ENCODE peak calls at places on chromosome X, in six cellular contexts. S is AG10803, A is Peyer's patch, J is cardiac fibroblast, U is heart left ventricle, K is right atrium auricular region. V is an unnamed sample.
A peak's percentile ranks its signal among the peaks of the same experiment; 100 is the strongest.

GRCh38 chrX:52870041-52870440 is 2.2 kb upstream of the XAGE3 start:
- DNase-seq in S (no peak), A (no peak), J (no peak), U (no peak), K (no peak), V (no peak)

GRCh38 chrX:139844163-139844562 is 88.7 kb downstream of the ATP11C start:
- DNase-seq in S (no peak), A (no peak), J (no peak), U (no peak), K (no peak), V (no peak)

GRCh38 chrX:7586126-7586525 is 256.8 kb upstream of the VCX start:
- DNase-seq in S (peak; percentile 48), A (no peak), J (peak; percentile 52), U (no peak), K (no peak), V (no peak)

GRCh38 chrX:21528076-21528475 is 130.1 kb downstream of the KLHL34 start:
- DNase-seq in S (peak; percentile 16), A (no peak), J (peak; percentile 35), U (no peak), K (no peak), V (no peak)

GRCh38 chrX:12709047-12709446 is 82.2 kb upstream of the PRPS2 start:
- DNase-seq in S (no peak), A (no peak), J (no peak), U (no peak), K (no peak), V (no peak)

GRCh38 chrX:51899741-51900140 is 6.3 kb downstream of the MAGED1 start:
- DNase-seq in S (peak; percentile 50), A (no peak), J (peak; percentile 20), U (no peak), K (no peak), V (no peak)

GRCh38 chrX:54920610-54921426 is at the start of gene TRO:
- DNase-seq in S (no peak), A (no peak), J (no peak), U (no peak), K (no peak), V (no peak)

GRCh38 chrX:37818031-37818430 is 29.3 kb downstream of the DYNLT3 start:
- DNase-seq in S (no peak), A (no peak), J (no peak), U (no peak), K (no peak), V (no peak)

GRCh38 chrX:135421932-135422809 is at the start of gene SMIM10L2A:
- DNase-seq in S (no peak), A (no peak), J (no peak), U (no peak), K (no peak), V (no peak)

GRCh38 chrX:78314561-78314960 is 12.8 kb downstream of the CYSLTR1 start:
- DNase-seq in S (no peak), A (no peak), J (no peak), U (no peak), K (no peak), V (no peak)

GRCh38 chrX:88612870-88613329 is 134.1 kb upstream of the CPXCR1 start:
- DNase-seq in S (no peak), A (no peak), J (peak; percentile 4), U (no peak), K (no peak), V (no peak)

GRCh38 chrX:129721414-129721813 is 17.4 kb upstream of the XPNPEP2 start:
- DNase-seq in S (no peak), A (no peak), J (no peak), U (no peak), K (no peak), V (no peak)

GRCh38 chrX:12223650-12224049 is 85.4 kb downstream of the FRMPD4 start:
- DNase-seq in S (peak; percentile 43), A (no peak), J (peak; percentile 76), U (no peak), K (no peak), V (no peak)

GRCh38 chrX:150036181-150036580 is 97.9 kb upstream of the EOLA2 start:
- DNase-seq in S (peak; percentile 83), A (no peak), J (peak; percentile 64), U (no peak), K (no peak), V (no peak)

GRCh38 chrX:130028196-130028595 is 45.8 kb downstream of the BCORL1 start:
- DNase-seq in S (peak; percentile 51), A (peak; percentile 61), J (peak; percentile 62), U (peak; percentile 69), K (no peak), V (peak; percentile 35)

GRCh38 chrX:10884246-10884645 is 226.9 kb upstream of the HCCS start:
- DNase-seq in S (peak; percentile 79), A (no peak), J (peak; percentile 72), U (no peak), K (no peak), V (no peak)

GRCh38 chrX:54930291-54931049 is 9.8 kb downstream of the TRO start:
- DNase-seq in S (no peak), A (no peak), J (no peak), U (no peak), K (no peak), V (no peak)

GRCh38 chrX:12327836-12328235 is 189.6 kb downstream of the FRMPD4 start:
- DNase-seq in S (peak; percentile 11), A (no peak), J (peak; percentile 45), U (no peak), K (no peak), V (no peak)

GRCh38 chrX:46294234-46294633 is 251.0 kb downstream of the ZNF674 start:
- DNase-seq in S (peak; percentile 89), A (no peak), J (no peak), U (no peak), K (no peak), V (no peak)

GRCh38 chrX:100980608-100981497 is 11.3 kb downstream of the ARL13A start:
- DNase-seq in S (peak; percentile 30), A (no peak), J (peak; percentile 82), U (peak; percentile 46), K (no peak), V (no peak)

GRCh38 chrX:123201720-123202119 is 17.6 kb downstream of the GRIA3 start:
- DNase-seq in S (no peak), A (no peak), J (peak; percentile 31), U (no peak), K (no peak), V (no peak)

GRCh38 chrX:34918856-34919255 is 23.7 kb upstream of the FAM47B start:
- DNase-seq in S (peak; percentile 42), A (no peak), J (peak; percentile 76), U (no peak), K (no peak), V (no peak)

GRCh38 chrX:132219343-132219768 is at the start of gene RAP2C:
- DNase-seq in S (peak; percentile 59), A (peak; percentile 70), J (peak; percentile 76), U (peak; percentile 79), K (peak; percentile 80), V (peak; percentile 74)

GRCh38 chrX:53718073-53718472 is 31.6 kb upstream of the HUWE1 start:
- DNase-seq in S (no peak), A (no peak), J (no peak), U (no peak), K (no peak), V (no peak)

GRCh38 chrX:66680451-66680850 is 41.6 kb upstream of the EDA2R start:
- DNase-seq in S (peak; percentile 23), A (no peak), J (peak; percentile 42), U (no peak), K (no peak), V (no peak)

GRCh38 chrX:8090906-8091305 is 80.2 kb downstream of the VCX2 start:
- DNase-seq in S (no peak), A (no peak), J (no peak), U (no peak), K (no peak), V (no peak)

GRCh38 chrX:119885554-119886428 is 9.9 kb upstream of the AKAP14 start:
- DNase-seq in S (no peak), A (peak; percentile 43), J (peak; percentile 35), U (no peak), K (no peak), V (no peak)

GRCh38 chrX:68843992-68844391 is 15.2 kb downstream of the EFNB1 start:
- DNase-seq in S (no peak), A (no peak), J (no peak), U (no peak), K (no peak), V (no peak)

GRCh38 chrX:52574416-52575275 is 57.8 kb upstream of the XAGE1B start:
- DNase-seq in S (peak; percentile 67), A (no peak), J (peak; percentile 74), U (no peak), K (no peak), V (no peak)

DNA sequence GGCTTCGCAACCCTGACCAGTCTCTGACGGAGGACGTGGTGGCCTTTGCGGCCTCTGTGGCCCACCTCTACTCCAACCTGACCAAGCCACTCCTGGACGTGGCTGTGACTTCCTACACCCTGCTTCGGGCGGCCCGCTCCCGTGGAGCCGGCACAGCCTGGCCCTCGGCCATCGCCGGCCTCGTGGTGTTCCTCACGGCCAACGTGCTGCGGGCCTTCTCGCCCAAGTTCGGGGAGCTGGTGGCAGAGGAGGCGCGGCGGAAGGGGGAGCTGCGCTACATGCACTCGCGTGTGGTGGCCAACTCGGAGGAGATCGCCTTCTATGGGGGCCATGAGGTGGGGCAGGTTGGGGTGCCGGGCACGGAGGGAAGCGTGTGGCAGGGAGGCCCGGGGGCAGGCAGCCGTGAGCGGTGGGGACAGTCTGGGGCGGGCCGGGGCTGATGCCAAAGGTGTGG is 1.2 kb downstream of the ABCD1 start:
- DNase-seq in S (no peak), A (no peak), J (no peak), U (no peak), K (no peak), V (no peak)
- H3K4me3 ChIP-seq in S (peak overlapping the region; percentile 43), A (peak overlapping the region; percentile 26), J (no peak overlapping the region), U (no peak overlapping the region), K (peak overlapping the region; percentile 71), V (peak overlapping the region; percentile 81)

DNA sequence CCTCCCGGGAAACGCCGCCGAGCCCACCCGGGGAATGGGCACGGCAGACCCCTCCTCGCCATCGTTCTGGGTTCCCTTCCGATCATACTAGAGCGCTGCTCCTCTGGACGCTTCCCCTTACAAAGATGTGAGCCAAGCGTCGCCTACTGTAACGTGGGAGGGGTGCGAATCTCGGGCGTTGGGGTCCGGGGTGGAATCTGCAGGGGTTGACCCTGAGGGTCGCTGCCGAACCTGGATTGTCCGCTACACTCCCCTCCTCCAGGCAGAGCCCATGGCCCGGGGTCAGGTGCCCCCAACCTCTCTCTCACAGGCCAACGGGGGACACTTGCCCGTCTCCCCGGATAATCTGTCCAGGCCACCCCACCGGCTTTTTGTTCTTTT is 13.8 kb downstream of the BCOR start:
- DNase-seq in S (no peak), A (no peak), J (no peak), U (no peak), K (no peak), V (no peak)
- H3K4me3 ChIP-seq in S (no peak overlapping the region), A (peak overlapping the region; percentile 44), J (no peak overlapping the region), U (peak overlapping the region; percentile 34), K (peak overlapping the region; percentile 47), V (peak overlapping the region; percentile 61)

DNA sequence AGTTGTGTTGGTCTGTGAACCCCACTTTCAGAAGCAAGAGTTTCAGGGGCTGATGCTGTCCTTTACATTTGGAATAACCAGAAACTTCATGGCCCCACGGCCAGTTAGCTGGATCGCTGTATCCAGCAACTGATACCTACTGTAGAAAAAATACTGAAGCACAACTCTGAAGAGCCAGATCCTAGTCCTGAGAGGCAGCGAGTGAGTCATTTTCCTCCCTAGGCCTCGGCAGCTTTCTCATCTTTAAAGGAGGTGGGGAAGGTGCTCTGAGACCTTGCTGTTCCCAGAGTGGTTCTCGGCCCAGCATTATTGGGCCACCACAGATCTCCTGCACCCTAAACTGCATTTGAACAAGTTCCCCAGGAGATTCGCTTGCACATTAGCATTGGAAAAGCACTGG is 63.2 kb downstream of the NHS start:
- DNase-seq in S (no peak), A (no peak), J (no peak), U (no peak), K (no peak), V (no peak)
- H3K4me3 ChIP-seq in S (no peak overlapping the region), A (no peak overlapping the region), J (no peak overlapping the region), U (no peak overlapping the region), K (no peak overlapping the region), V (no peak overlapping the region)

GRCh38 chrX:40157228-40158035 is 59.7 kb upstream of the BCOR start:
- DNase-seq in S (no peak), A (no peak), J (no peak), U (no peak), K (no peak), V (no peak)
- H3K4me3 ChIP-seq in S (peak overlapping the region; percentile 52), A (no peak overlapping the region), J (peak overlapping the region; percentile 39), U (peak overlapping the region; percentile 45), K (peak overlapping the region; percentile 47), V (peak overlapping the region; percentile 65)

V was measured in left ventricle myocardium inferior.